ENCODE peak calls at places on chromosomes 16 and 17, in nine cellular contexts. X is breast epithelium; M is MM.1S; K is uterus; S is sigmoid colon; E is cardiac muscle cell; A is endothelial cell of umbilical vein; U is thoracic aorta; D is CD8-positive, alpha-beta T cell. J is an unnamed sample.

GRCh38 chr17:66555605-66556004 is 253.2 kb downstream of the PRKCA start:
- DNase-seq in X (no peak), M (no peak), K (no peak), S (no peak), E (no peak), A (no peak), U (no peak), D (no peak), J (no peak)

GRCh38 chr17:68326681-68327080 is 35.4 kb downstream of the ARSG start:
- DNase-seq in X (no peak), M (no peak), K (no peak), S (no peak), E (no peak), A (no peak), U (no peak), D (no peak), J (no peak)

GRCh38 chr17:65755799-65756198 is 194.4 kb upstream of the AXIN2 start:
- DNase-seq in X (no peak), M (no peak), K (no peak), S (no peak), E (no peak), A (no peak), U (no peak), D (no peak), J (no peak)

GRCh38 chr17:79812969-79813825 is 16.3 kb upstream of the CBX8 start:
- DNase-seq in X (no peak), M (no peak), K (no peak), S (no peak), E (peak), A (no peak), U (no peak), D (no peak), J (no peak)

GRCh38 chr17:76200354-76200753 is 39.9 kb downstream of the RNF157 start:
- DNase-seq in X (no peak), M (no peak), K (no peak), S (no peak), E (no peak), A (no peak), U (no peak), D (no peak), J (no peak)

GRCh38 chr16:66844009-66844341 is 239 bp upstream of the CA7 start:
- DNase-seq in X (no peak), M (no peak), K (peak), S (no peak), E (no peak), A (no peak), U (no peak), D (no peak), J (no peak)

GRCh38 chr17:45248132-45248936 is 13.6 kb downstream of the SPATA32 start:
- DNase-seq in X (peak), M (peak), K (no peak), S (no peak), E (no peak), A (no peak), U (no peak), D (peak), J (peak)

GRCh38 chr17:5135726-5136579 is 20.1 kb downstream of the USP6 start:
- DNase-seq in X (no peak), M (no peak), K (no peak), S (no peak), E (no peak), A (no peak), U (no peak), D (no peak), J (no peak)

GRCh38 chr16:66926171-66926570 is 836 bp upstream of the RRAD start:
- DNase-seq in X (no peak), M (no peak), K (no peak), S (peak), E (no peak), A (no peak), U (no peak), D (no peak), J (no peak)

GRCh38 chr17:880074-880870 is 98.1 kb downstream of the MRM3 start:
- DNase-seq in X (peak), M (no peak), K (peak), S (no peak), E (peak), A (peak), U (no peak), D (no peak), J (no peak)

GRCh38 chr17:67619555-67619954 is 98.2 kb upstream of the NOL11 start:
- DNase-seq in X (no peak), M (no peak), K (no peak), S (no peak), E (no peak), A (no peak), U (no peak), D (no peak), J (no peak)

GRCh38 chr16:56565023-56565477 is at the start of gene MT4:
- DNase-seq in X (no peak), M (no peak), K (no peak), S (no peak), E (no peak), A (no peak), U (no peak), D (no peak), J (no peak)

GRCh38 chr16:68790130-68790761 is 53.1 kb upstream of the TANGO6 start:
- DNase-seq in X (peak), M (no peak), K (peak), S (peak), E (peak), A (no peak), U (no peak), D (no peak), J (no peak)

GRCh38 chr17:18980682-18981384 is 23.7 kb downstream of the FAM83G start:
- DNase-seq in X (no peak), M (no peak), K (no peak), S (no peak), E (no peak), A (no peak), U (no peak), D (no peak), J (no peak)

GRCh38 chr17:62093188-62094155 is 28.4 kb upstream of the MED13 start:
- DNase-seq in X (no peak), M (no peak), K (no peak), S (no peak), E (peak), A (peak), U (no peak), D (no peak), J (no peak)

GRCh38 chr16:48117217-48118105 is 38.3 kb downstream of the ABCC12 start:
- DNase-seq in X (no peak), M (no peak), K (no peak), S (no peak), E (peak), A (peak), U (no peak), D (peak), J (peak)

GRCh38 chr17:8757189-8757588 is 1.2 kb downstream of the SPDYE4 start:
- DNase-seq in X (no peak), M (no peak), K (no peak), S (no peak), E (no peak), A (no peak), U (no peak), D (no peak), J (no peak)

GRCh38 chr17:64500923-64501765 is 4.3 kb upstream of the POLG2 start:
- DNase-seq in X (no peak), M (no peak), K (no peak), S (no peak), E (no peak), A (no peak), U (no peak), D (no peak), J (no peak)

GRCh38 chr17:81253358-81254131 is 14.4 kb downstream of the NDUFAF8 start:
- DNase-seq in X (no peak), M (no peak), K (peak), S (no peak), E (peak), A (peak), U (no peak), D (peak), J (peak)

GRCh38 chr16:46715769-46716305 is 26.4 kb downstream of the ORC6 start:
- DNase-seq in X (no peak), M (no peak), K (no peak), S (no peak), E (peak), A (no peak), U (no peak), D (no peak), J (no peak)
- H3K27ac ChIP-seq in X (no peak), M (no peak), K (no peak), S (no peak), E (no peak), A (no peak), U (no peak), D (no peak), J (no peak)

GRCh38 chr16:2697401-2697948 is 15.2 kb downstream of the KCTD5 start:
- DNase-seq in X (no peak), M (no peak), K (no peak), S (no peak), E (no peak), A (no peak), U (no peak), D (no peak), J (no peak)
- TF ChIP-seq CTCF in X (no peak), M (no peak), K (no peak), S (no peak), E (no peak), A (no peak), U (no peak), D (no peak), J (no peak)

DNA sequence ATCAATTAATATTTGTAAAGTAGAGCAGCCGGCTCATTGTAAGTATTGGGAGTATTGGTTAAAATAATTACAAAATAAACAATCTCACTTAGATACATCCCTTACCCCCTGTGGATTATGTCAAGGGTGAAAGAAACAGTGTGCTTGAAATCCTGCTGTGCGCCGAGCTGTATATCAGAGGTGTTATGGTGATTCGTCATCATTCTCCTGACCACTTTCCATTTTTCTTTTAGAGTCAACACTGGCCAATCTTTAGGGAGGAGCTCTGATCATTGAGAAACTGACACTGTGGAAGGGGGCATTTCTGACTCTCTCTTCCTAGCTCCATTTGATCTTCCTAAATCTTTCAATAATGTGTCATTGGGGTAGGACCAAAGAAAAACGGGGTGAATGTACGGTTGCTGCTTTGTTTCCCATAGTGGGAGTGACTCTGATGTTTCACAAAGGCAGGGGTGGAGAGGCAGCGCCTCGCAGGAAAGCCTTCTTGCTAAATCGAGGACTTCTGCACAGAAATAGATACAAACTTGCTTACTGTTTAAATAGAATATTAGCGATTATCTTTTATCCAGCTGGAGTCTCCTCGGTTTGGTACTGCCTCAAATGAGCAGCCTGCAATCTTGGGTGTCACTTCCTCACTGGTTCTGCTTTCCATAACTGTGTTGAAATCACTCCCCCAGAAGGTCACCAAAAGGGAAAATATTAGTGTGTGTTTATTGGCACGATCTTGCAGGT is 123.5 kb downstream of the PRKCB start:
- DNase-seq in X (no peak), M (no peak), K (no peak), S (no peak), E (no peak), A (no peak), U (no peak), D (no peak), J (no peak)
- H3K27ac ChIP-seq in X (no peak), M (no peak), K (no peak), S (no peak), E (no peak), A (no peak), U (no peak), D (no peak), J (peak)

GRCh38 chr17:59426031-59426430 is 94.6 kb downstream of the YPEL2 start:
- DNase-seq in X (no peak), M (no peak), K (no peak), S (no peak), E (no peak), A (peak), U (no peak), D (no peak), J (no peak)
- TF ChIP-seq CTCF in X (no peak), M (no peak), K (no peak), S (no peak), E (no peak), A (no peak), U (no peak), D (no peak), J (no peak)

J was measured in CD4-positive, alpha-beta T cell.